ENCODE peak calls at places on chromosome 10, in seven cellular contexts. One of them, this sample, is unnamed.

GRCh38 chr10:21912583-21912982 is 90.9 kb downstream of the DNAJC1 start:
- DNase-seq in GM12865: no peak
- DNase-seq in neural progenitor cell: peak
- DNase-seq in astrocyte of the spinal cord: no peak
- DNase-seq in naive thymus-derived CD4-positive, alpha-beta T cell: no peak
- DNase-seq in aorta: no peak
- DNase-seq in cardiac muscle cell: no peak
- DNase-seq in this sample: no peak

GRCh38 chr10:80464557-80465466 is 10.7 kb downstream of the TSPAN14 start:
- DNase-seq in neural progenitor cell: peak
- DNase-seq in cardiac muscle cell: peak
- DNase-seq in naive thymus-derived CD4-positive, alpha-beta T cell: no peak
- DNase-seq in GM12865: no peak
- DNase-seq in astrocyte of the spinal cord: peak
- DNase-seq in aorta: peak
- DNase-seq in this sample: peak

GRCh38 chr10:49103761-49104160 is 11.6 kb downstream of the VSTM4 start:
- DNase-seq in aorta: no peak
- DNase-seq in naive thymus-derived CD4-positive, alpha-beta T cell: no peak
- DNase-seq in neural progenitor cell: no peak
- DNase-seq in astrocyte of the spinal cord: no peak
- DNase-seq in GM12865: no peak
- DNase-seq in cardiac muscle cell: no peak
- DNase-seq in this sample: no peak

GRCh38 chr10:14953452-14954000 is 370 bp downstream of the DCLRE1C start:
- DNase-seq in aorta: no peak
- DNase-seq in neural progenitor cell: peak
- DNase-seq in naive thymus-derived CD4-positive, alpha-beta T cell: peak
- DNase-seq in GM12865: peak
- DNase-seq in astrocyte of the spinal cord: peak
- DNase-seq in cardiac muscle cell: peak
- DNase-seq in this sample: peak

GRCh38 chr10:101280511-101280910 is 51.2 kb upstream of the LBX1 start:
- DNase-seq in naive thymus-derived CD4-positive, alpha-beta T cell: no peak
- DNase-seq in GM12865: no peak
- DNase-seq in astrocyte of the spinal cord: no peak
- DNase-seq in neural progenitor cell: peak
- DNase-seq in aorta: no peak
- DNase-seq in cardiac muscle cell: no peak
- DNase-seq in this sample: no peak

GRCh38 chr10:89923661-89924060 is 222.3 kb downstream of the KIF20B start:
- DNase-seq in GM12865: no peak
- DNase-seq in aorta: no peak
- DNase-seq in cardiac muscle cell: no peak
- DNase-seq in neural progenitor cell: no peak
- DNase-seq in astrocyte of the spinal cord: no peak
- DNase-seq in naive thymus-derived CD4-positive, alpha-beta T cell: no peak
- DNase-seq in this sample: no peak

GRCh38 chr10:48767752-48768450 is 83.2 kb downstream of the WDFY4 start:
- DNase-seq in naive thymus-derived CD4-positive, alpha-beta T cell: no peak
- DNase-seq in neural progenitor cell: no peak
- DNase-seq in aorta: no peak
- DNase-seq in astrocyte of the spinal cord: no peak
- DNase-seq in cardiac muscle cell: no peak
- DNase-seq in GM12865: no peak
- DNase-seq in this sample: no peak

GRCh38 chr10:34813626-34814227 is 1.4 kb downstream of the PARD3 start:
- DNase-seq in GM12865: no peak
- DNase-seq in cardiac muscle cell: peak
- DNase-seq in astrocyte of the spinal cord: peak
- DNase-seq in naive thymus-derived CD4-positive, alpha-beta T cell: no peak
- DNase-seq in neural progenitor cell: no peak
- DNase-seq in aorta: no peak
- DNase-seq in this sample: no peak

GRCh38 chr10:118106426-118106825 is 59.7 kb upstream of the RAB11FIP2 start:
- DNase-seq in aorta: no peak
- DNase-seq in astrocyte of the spinal cord: peak
- DNase-seq in cardiac muscle cell: peak
- DNase-seq in naive thymus-derived CD4-positive, alpha-beta T cell: peak
- DNase-seq in neural progenitor cell: peak
- DNase-seq in GM12865: peak
- DNase-seq in this sample: no peak

GRCh38 chr10:133464582-133465031 is 10.9 kb downstream of the SCART1 start:
- DNase-seq in aorta: no peak
- DNase-seq in cardiac muscle cell: no peak
- DNase-seq in GM12865: no peak
- DNase-seq in naive thymus-derived CD4-positive, alpha-beta T cell: no peak
- DNase-seq in astrocyte of the spinal cord: no peak
- DNase-seq in neural progenitor cell: no peak
- DNase-seq in this sample: peak

DNA sequence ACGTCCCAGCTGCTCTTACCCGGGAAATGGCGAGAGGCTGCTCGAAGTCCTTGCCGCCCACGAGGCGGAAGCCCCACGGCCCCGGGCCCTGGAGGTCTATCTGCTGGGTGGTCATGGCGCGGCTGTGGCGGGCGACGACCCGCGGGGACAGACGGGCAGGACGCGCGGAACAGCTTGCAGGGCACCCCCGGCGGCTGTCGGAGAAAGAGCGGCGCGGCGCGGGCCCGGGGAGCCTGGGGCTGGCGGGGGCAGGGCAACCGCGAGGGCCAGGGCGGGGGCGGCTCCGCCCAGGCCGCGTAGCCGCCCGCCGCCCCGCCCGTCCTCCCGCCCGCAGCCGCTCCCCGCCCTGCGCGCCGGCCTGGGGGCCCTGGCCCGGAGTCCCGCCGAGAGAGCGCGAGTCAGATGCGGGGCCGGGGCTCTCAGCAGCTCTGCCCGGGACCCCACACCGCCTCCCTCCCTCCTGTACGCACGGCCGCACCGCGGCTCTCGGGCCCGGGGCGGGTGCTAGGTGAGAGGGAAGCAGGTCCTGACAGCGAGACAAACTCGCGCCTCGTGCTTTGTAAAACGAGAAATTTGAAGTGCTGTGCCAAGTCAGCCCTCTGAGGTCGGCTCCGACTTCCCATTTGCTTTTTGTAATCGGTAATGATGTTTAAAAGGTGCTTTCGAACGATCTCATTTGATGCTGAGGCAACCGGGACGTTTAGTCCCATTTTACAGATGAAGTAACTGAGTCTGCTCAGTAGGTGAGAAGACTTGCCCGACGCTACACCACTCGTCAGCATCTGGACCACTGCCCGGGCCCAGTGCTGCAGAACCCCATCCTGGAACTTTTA is at the start of gene PDLIM1:
- DNase-seq in astrocyte of the spinal cord: peak
- DNase-seq in neural progenitor cell: peak
- DNase-seq in naive thymus-derived CD4-positive, alpha-beta T cell: no peak
- DNase-seq in cardiac muscle cell: peak
- DNase-seq in aorta: peak
- DNase-seq in GM12865: peak
- DNase-seq in this sample: peak
- H3K4me3 ChIP-seq in astrocyte of the spinal cord: peak
- H3K4me3 ChIP-seq in neural progenitor cell: peak
- H3K4me3 ChIP-seq in naive thymus-derived CD4-positive, alpha-beta T cell: peak
- H3K4me3 ChIP-seq in cardiac muscle cell: peak
- H3K4me3 ChIP-seq in aorta: peak
- H3K4me3 ChIP-seq in GM12865: peak
- H3K4me3 ChIP-seq in this sample: peak

GRCh38 chr10:124078714-124079113 is 14.7 kb downstream of the CHST15 start:
- DNase-seq in naive thymus-derived CD4-positive, alpha-beta T cell: no peak
- DNase-seq in astrocyte of the spinal cord: no peak
- DNase-seq in aorta: no peak
- DNase-seq in neural progenitor cell: no peak
- DNase-seq in cardiac muscle cell: no peak
- DNase-seq in GM12865: no peak
- DNase-seq in this sample: no peak

GRCh38 chr10:124076334-124076733 is 17.1 kb downstream of the CHST15 start:
- DNase-seq in neural progenitor cell: no peak
- DNase-seq in astrocyte of the spinal cord: peak
- DNase-seq in naive thymus-derived CD4-positive, alpha-beta T cell: no peak
- DNase-seq in cardiac muscle cell: no peak
- DNase-seq in GM12865: no peak
- DNase-seq in aorta: no peak
- DNase-seq in this sample: no peak

GRCh38 chr10:124077216-124077615 is 16.2 kb downstream of the CHST15 start:
- DNase-seq in cardiac muscle cell: no peak
- DNase-seq in naive thymus-derived CD4-positive, alpha-beta T cell: no peak
- DNase-seq in neural progenitor cell: no peak
- DNase-seq in aorta: no peak
- DNase-seq in GM12865: no peak
- DNase-seq in astrocyte of the spinal cord: no peak
- DNase-seq in this sample: no peak

GRCh38 chr10:124079864-124080263 is 13.5 kb downstream of the CHST15 start:
- DNase-seq in aorta: no peak
- DNase-seq in cardiac muscle cell: no peak
- DNase-seq in astrocyte of the spinal cord: no peak
- DNase-seq in naive thymus-derived CD4-positive, alpha-beta T cell: no peak
- DNase-seq in neural progenitor cell: no peak
- DNase-seq in GM12865: no peak
- DNase-seq in this sample: no peak

GRCh38 chr10:124078028-124078427 is 15.4 kb downstream of the CHST15 start:
- DNase-seq in astrocyte of the spinal cord: no peak
- DNase-seq in naive thymus-derived CD4-positive, alpha-beta T cell: no peak
- DNase-seq in cardiac muscle cell: no peak
- DNase-seq in neural progenitor cell: no peak
- DNase-seq in aorta: no peak
- DNase-seq in GM12865: no peak
- DNase-seq in this sample: no peak
- H3K4me3 ChIP-seq in astrocyte of the spinal cord: no peak
- H3K4me3 ChIP-seq in naive thymus-derived CD4-positive, alpha-beta T cell: no peak
- H3K4me3 ChIP-seq in cardiac muscle cell: no peak
- H3K4me3 ChIP-seq in neural progenitor cell: no peak
- H3K4me3 ChIP-seq in aorta: no peak
- H3K4me3 ChIP-seq in GM12865: no peak
- H3K4me3 ChIP-seq in this sample: no peak

GRCh38 chr10:123139521-123140163 is 3.9 kb downstream of the HMX3 start:
- DNase-seq in aorta: no peak
- DNase-seq in naive thymus-derived CD4-positive, alpha-beta T cell: no peak
- DNase-seq in GM12865: peak
- DNase-seq in cardiac muscle cell: peak
- DNase-seq in astrocyte of the spinal cord: no peak
- DNase-seq in neural progenitor cell: peak
- DNase-seq in this sample: no peak

GRCh38 chr10:123140983-123141390 is 5.2 kb downstream of the HMX3 start:
- DNase-seq in GM12865: no peak
- DNase-seq in cardiac muscle cell: no peak
- DNase-seq in neural progenitor cell: no peak
- DNase-seq in naive thymus-derived CD4-positive, alpha-beta T cell: no peak
- DNase-seq in astrocyte of the spinal cord: no peak
- DNase-seq in aorta: no peak
- DNase-seq in this sample: no peak

GRCh38 chr10:123136806-123137642 is 1.3 kb downstream of the HMX3 start:
- DNase-seq in astrocyte of the spinal cord: no peak
- DNase-seq in naive thymus-derived CD4-positive, alpha-beta T cell: no peak
- DNase-seq in neural progenitor cell: peak
- DNase-seq in GM12865: peak
- DNase-seq in cardiac muscle cell: no peak
- DNase-seq in aorta: no peak
- DNase-seq in this sample: no peak

GRCh38 chr10:123140164-123140982 is 4.6 kb downstream of the HMX3 start:
- DNase-seq in GM12865: no peak
- DNase-seq in astrocyte of the spinal cord: no peak
- DNase-seq in aorta: peak
- DNase-seq in neural progenitor cell: peak
- DNase-seq in naive thymus-derived CD4-positive, alpha-beta T cell: no peak
- DNase-seq in cardiac muscle cell: no peak
- DNase-seq in this sample: no peak

DNA sequence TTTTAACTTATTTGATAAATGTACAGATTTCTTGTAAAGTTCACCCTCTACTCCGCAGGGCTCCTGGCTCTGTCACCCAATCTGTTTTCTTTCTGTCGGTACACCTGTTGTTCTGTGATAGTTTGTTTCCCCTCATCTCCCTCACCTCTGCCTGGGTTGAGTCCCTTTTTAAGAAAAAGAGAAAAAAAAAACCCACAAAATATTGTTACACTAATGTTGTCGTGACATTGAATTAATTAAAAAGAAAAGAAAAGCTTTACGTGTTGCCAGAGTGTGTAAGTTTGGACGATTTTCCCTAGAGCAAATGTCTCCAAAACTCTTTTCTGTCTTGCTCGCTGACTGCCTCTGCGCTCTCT is 3.4 kb downstream of the HMX3 start:
- DNase-seq in astrocyte of the spinal cord: no peak
- DNase-seq in cardiac muscle cell: no peak
- DNase-seq in neural progenitor cell: no peak
- DNase-seq in GM12865: no peak
- DNase-seq in aorta: no peak
- DNase-seq in naive thymus-derived CD4-positive, alpha-beta T cell: no peak
- DNase-seq in this sample: no peak
- H3K4me3 ChIP-seq in astrocyte of the spinal cord: no peak
- H3K4me3 ChIP-seq in cardiac muscle cell: no peak
- H3K4me3 ChIP-seq in neural progenitor cell: peak
- H3K4me3 ChIP-seq in GM12865: peak
- H3K4me3 ChIP-seq in aorta: no peak
- H3K4me3 ChIP-seq in naive thymus-derived CD4-positive, alpha-beta T cell: no peak
- H3K4me3 ChIP-seq in this sample: no peak

GRCh38 chr10:5841965-5842364 is 28.7 kb upstream of the GDI2 start:
- DNase-seq in naive thymus-derived CD4-positive, alpha-beta T cell: no peak
- DNase-seq in aorta: peak
- DNase-seq in cardiac muscle cell: no peak
- DNase-seq in neural progenitor cell: no peak
- DNase-seq in GM12865: no peak
- DNase-seq in astrocyte of the spinal cord: no peak
- DNase-seq in this sample: no peak

GRCh38 chr10:5840314-5841307 is 27.4 kb upstream of the GDI2 start:
- DNase-seq in cardiac muscle cell: peak
- DNase-seq in naive thymus-derived CD4-positive, alpha-beta T cell: no peak
- DNase-seq in GM12865: peak
- DNase-seq in aorta: peak
- DNase-seq in astrocyte of the spinal cord: peak
- DNase-seq in neural progenitor cell: peak
- DNase-seq in this sample: no peak

DNA sequence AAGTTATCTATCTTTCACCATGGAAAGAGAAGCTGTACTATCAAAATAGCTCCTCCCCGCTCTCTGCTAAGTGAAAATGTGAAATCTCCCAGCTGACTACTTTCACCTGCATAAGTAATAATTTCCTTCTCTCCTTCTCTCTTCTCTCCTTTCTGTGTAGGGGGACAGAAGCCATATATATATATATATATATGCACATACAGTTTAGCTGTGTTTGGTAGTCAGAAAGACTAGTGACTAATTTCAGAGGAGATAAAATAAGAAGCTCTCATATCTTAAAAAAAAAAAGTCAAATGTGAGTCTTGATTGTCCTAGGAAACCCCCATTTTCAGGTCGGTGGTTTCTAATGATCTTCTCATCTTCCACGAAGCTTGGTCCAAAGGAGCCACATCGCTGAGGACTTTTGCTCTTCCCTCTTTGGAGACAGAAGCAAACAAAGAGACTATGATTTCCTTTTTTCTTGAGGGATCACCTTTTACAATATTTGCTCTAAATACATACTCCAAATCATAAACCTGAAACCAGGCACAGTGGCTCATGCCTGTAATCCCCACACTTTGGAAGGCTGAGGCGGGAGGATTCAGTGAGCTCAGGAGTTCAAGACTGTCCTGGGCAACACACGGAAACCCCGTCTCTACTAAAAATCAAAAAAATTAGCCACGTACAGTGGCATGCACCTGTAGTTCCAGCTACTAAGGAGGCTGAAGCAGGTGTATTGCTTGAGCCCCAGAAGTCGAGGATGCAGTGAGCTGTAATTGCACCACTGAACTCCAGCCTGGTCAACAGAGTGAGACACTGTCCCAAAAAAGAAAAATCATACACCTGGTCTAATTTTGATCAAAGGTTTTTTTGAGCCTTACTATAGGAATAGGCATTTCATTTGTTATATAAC is 30.8 kb upstream of the GDI2 start:
- DNase-seq in cardiac muscle cell: no peak
- DNase-seq in naive thymus-derived CD4-positive, alpha-beta T cell: no peak
- DNase-seq in GM12865: peak
- DNase-seq in astrocyte of the spinal cord: no peak
- DNase-seq in aorta: peak
- DNase-seq in neural progenitor cell: no peak
- DNase-seq in this sample: no peak
- H3K4me3 ChIP-seq in cardiac muscle cell: no peak
- H3K4me3 ChIP-seq in naive thymus-derived CD4-positive, alpha-beta T cell: no peak
- H3K4me3 ChIP-seq in GM12865: peak
- H3K4me3 ChIP-seq in astrocyte of the spinal cord: no peak
- H3K4me3 ChIP-seq in aorta: no peak
- H3K4me3 ChIP-seq in neural progenitor cell: no peak
- H3K4me3 ChIP-seq in this sample: no peak

This sample was measured in upper lobe of left lung.